ENCODE peak calls at places on chromosomes 13 and 19, in four cellular contexts. One of them, this sample, is unnamed.

GRCh38 chr19:54654447-54655321 is 8.1 kb upstream of the LILRB4 start:
- DNase-seq in NCI-H187: no peak
- DNase-seq in mesendoderm: no peak
- DNase-seq in iris pigment epithelial cell: no peak
- DNase-seq in this sample: no peak

GRCh38 chr19:13841339-13842293 is 35.3 kb upstream of the NANOS3 start:
- DNase-seq in NCI-H187: no peak
- DNase-seq in mesendoderm: no peak
- DNase-seq in iris pigment epithelial cell: no peak
- DNase-seq in this sample: peak

GRCh38 chr19:17255150-17255621 is 9.4 kb downstream of the USHBP1 start:
- DNase-seq in NCI-H187: no peak
- DNase-seq in mesendoderm: no peak
- DNase-seq in iris pigment epithelial cell: peak
- DNase-seq in this sample: no peak

GRCh38 chr19:4075373-4075772 is 8.7 kb upstream of the ZBTB7A start:
- DNase-seq in NCI-H187: no peak
- DNase-seq in mesendoderm: no peak
- DNase-seq in iris pigment epithelial cell: no peak
- DNase-seq in this sample: no peak

GRCh38 chr19:13099073-13099999 is 3.3 kb downstream of the LYL1 start:
- DNase-seq in NCI-H187: no peak
- DNase-seq in mesendoderm: peak
- DNase-seq in iris pigment epithelial cell: peak
- DNase-seq in this sample: peak

GRCh38 chr19:54436561-54437229 is 12.3 kb upstream of the LENG8 start:
- DNase-seq in NCI-H187: no peak
- DNase-seq in mesendoderm: no peak
- DNase-seq in iris pigment epithelial cell: no peak
- DNase-seq in this sample: no peak

GRCh38 chr19:325173-325936 is 19.2 kb downstream of the MIER2 start:
- DNase-seq in NCI-H187: no peak
- DNase-seq in mesendoderm: no peak
- DNase-seq in iris pigment epithelial cell: no peak
- DNase-seq in this sample: no peak

GRCh38 chr19:54388001-54388802 is 23.5 kb upstream of the LAIR1 start:
- DNase-seq in NCI-H187: no peak
- DNase-seq in mesendoderm: no peak
- DNase-seq in iris pigment epithelial cell: no peak
- DNase-seq in this sample: no peak

GRCh38 chr13:36370108-36370429 is 23.9 kb upstream of the SPART start:
- DNase-seq in NCI-H187: no peak
- DNase-seq in mesendoderm: no peak
- DNase-seq in iris pigment epithelial cell: no peak
- DNase-seq in this sample: peak

GRCh38 chr13:38667526-38668094 is 19.3 kb upstream of the FREM2 start:
- DNase-seq in NCI-H187: no peak
- DNase-seq in mesendoderm: no peak
- DNase-seq in iris pigment epithelial cell: peak
- DNase-seq in this sample: no peak

GRCh38 chr13:65378484-65378883 is 1851.7 kb downstream of the PCDH9 start:
- DNase-seq in NCI-H187: no peak
- DNase-seq in mesendoderm: no peak
- DNase-seq in iris pigment epithelial cell: no peak
- DNase-seq in this sample: no peak

GRCh38 chr19:33535176-33535575 is 13.6 kb upstream of the PEPD start:
- DNase-seq in NCI-H187: no peak
- DNase-seq in mesendoderm: no peak
- DNase-seq in iris pigment epithelial cell: peak
- DNase-seq in this sample: no peak

GRCh38 chr19:13835791-13836723 is 40.8 kb downstream of the ZSWIM4 start:
- DNase-seq in NCI-H187: no peak
- DNase-seq in mesendoderm: no peak
- DNase-seq in iris pigment epithelial cell: no peak
- DNase-seq in this sample: no peak

GRCh38 chr13:32068255-32068654 is 36.7 kb downstream of the FRY start:
- DNase-seq in NCI-H187: no peak
- DNase-seq in mesendoderm: no peak
- DNase-seq in iris pigment epithelial cell: no peak
- DNase-seq in this sample: no peak

GRCh38 chr19:50823389-50824042 is at the start of gene KLK1:
- DNase-seq in NCI-H187: no peak
- DNase-seq in mesendoderm: no peak
- DNase-seq in iris pigment epithelial cell: no peak
- DNase-seq in this sample: no peak

GRCh38 chr19:48963371-48964204 is 1.5 kb upstream of the FTL start:
- DNase-seq in NCI-H187: no peak
- DNase-seq in mesendoderm: peak
- DNase-seq in iris pigment epithelial cell: peak
- DNase-seq in this sample: peak

GRCh38 chr19:33628921-33629825 is 7.4 kb downstream of the CHST8 start:
- DNase-seq in NCI-H187: no peak
- DNase-seq in mesendoderm: no peak
- DNase-seq in iris pigment epithelial cell: no peak
- DNase-seq in this sample: no peak

GRCh38 chr13:112688560-112689497 is 1.0 kb upstream of the ATP11A start:
- DNase-seq in NCI-H187: peak
- DNase-seq in mesendoderm: peak
- DNase-seq in iris pigment epithelial cell: peak
- DNase-seq in this sample: no peak

GRCh38 chr19:6667114-6667627 is 2.8 kb downstream of the TNFSF14 start:
- DNase-seq in NCI-H187: no peak
- DNase-seq in mesendoderm: no peak
- DNase-seq in iris pigment epithelial cell: no peak
- DNase-seq in this sample: no peak

GRCh38 chr13:60572003-60572792 is 175.2 kb downstream of the TDRD3 start:
- DNase-seq in NCI-H187: no peak
- DNase-seq in mesendoderm: peak
- DNase-seq in iris pigment epithelial cell: peak
- DNase-seq in this sample: no peak

GRCh38 chr19:16628984-16629691 is 1.1 kb upstream of the MED26 start:
- DNase-seq in NCI-H187: no peak
- DNase-seq in mesendoderm: peak
- DNase-seq in iris pigment epithelial cell: peak
- DNase-seq in this sample: peak

GRCh38 chr13:111341886-111342285 is 21.4 kb downstream of the TEX29 start:
- DNase-seq in NCI-H187: no peak
- DNase-seq in mesendoderm: no peak
- DNase-seq in iris pigment epithelial cell: no peak
- DNase-seq in this sample: no peak

GRCh38 chr13:111343186-111343805 is 22.9 kb downstream of the TEX29 start:
- DNase-seq in NCI-H187: no peak
- DNase-seq in mesendoderm: no peak
- DNase-seq in iris pigment epithelial cell: no peak
- DNase-seq in this sample: no peak

GRCh38 chr13:93080587-93080986 is 146.0 kb upstream of the GPC6 start:
- DNase-seq in NCI-H187: peak
- DNase-seq in mesendoderm: no peak
- DNase-seq in iris pigment epithelial cell: peak
- DNase-seq in this sample: no peak

GRCh38 chr19:49106648-49107135 is 7.5 kb upstream of the LIN7B start:
- DNase-seq in NCI-H187: peak
- DNase-seq in mesendoderm: peak
- DNase-seq in iris pigment epithelial cell: peak
- DNase-seq in this sample: no peak

GRCh38 chr13:56351041-56351440 is 789.7 kb upstream of the PRR20A start:
- DNase-seq in NCI-H187: no peak
- DNase-seq in mesendoderm: peak
- DNase-seq in iris pigment epithelial cell: no peak
- DNase-seq in this sample: no peak

GRCh38 chr19:55585658-55586339 is 5.2 kb upstream of the ZNF579 start:
- DNase-seq in NCI-H187: peak
- DNase-seq in mesendoderm: peak
- DNase-seq in iris pigment epithelial cell: peak
- DNase-seq in this sample: peak

GRCh38 chr13:48727252-48728011 is 73.7 kb downstream of the CYSLTR2 start:
- DNase-seq in NCI-H187: no peak
- DNase-seq in mesendoderm: no peak
- DNase-seq in iris pigment epithelial cell: peak
- DNase-seq in this sample: peak

GRCh38 chr19:29524912-29525870 is 603 bp upstream of the VSTM2B start:
- DNase-seq in NCI-H187: peak
- DNase-seq in mesendoderm: peak
- DNase-seq in iris pigment epithelial cell: no peak
- DNase-seq in this sample: no peak

GRCh38 chr19:2627319-2627829 is 75.1 kb downstream of the GNG7 start:
- DNase-seq in NCI-H187: no peak
- DNase-seq in mesendoderm: peak
- DNase-seq in iris pigment epithelial cell: peak
- DNase-seq in this sample: peak

GRCh38 chr13:112638157-112638750 is 50.3 kb upstream of the TUBGCP3 start:
- DNase-seq in NCI-H187: peak
- DNase-seq in mesendoderm: no peak
- DNase-seq in iris pigment epithelial cell: no peak
- DNase-seq in this sample: no peak

GRCh38 chr13:101152184-101152583 is 264.1 kb downstream of the NALCN start:
- DNase-seq in NCI-H187: peak
- DNase-seq in mesendoderm: no peak
- DNase-seq in iris pigment epithelial cell: peak
- DNase-seq in this sample: no peak

GRCh38 chr13:94860981-94861407 is 148.6 kb upstream of the SOX21 start:
- DNase-seq in NCI-H187: no peak
- DNase-seq in mesendoderm: no peak
- DNase-seq in iris pigment epithelial cell: peak
- DNase-seq in this sample: no peak

GRCh38 chr13:28494861-28495585 is at the start of gene FLT1:
- DNase-seq in NCI-H187: no peak
- DNase-seq in mesendoderm: peak
- DNase-seq in iris pigment epithelial cell: peak
- DNase-seq in this sample: peak

GRCh38 chr19:3651684-3652083 is 25.1 kb upstream of the CACTIN start:
- DNase-seq in NCI-H187: no peak
- DNase-seq in mesendoderm: no peak
- DNase-seq in iris pigment epithelial cell: no peak
- DNase-seq in this sample: no peak

GRCh38 chr13:110305949-110306339 is 1.0 kb downstream of the COL4A1 start:
- DNase-seq in NCI-H187: no peak
- DNase-seq in mesendoderm: no peak
- DNase-seq in iris pigment epithelial cell: no peak
- DNase-seq in this sample: no peak

GRCh38 chr19:42985588-42985987 is 40.7 kb downstream of the PSG11 start:
- DNase-seq in NCI-H187: no peak
- DNase-seq in mesendoderm: no peak
- DNase-seq in iris pigment epithelial cell: no peak
- DNase-seq in this sample: no peak

GRCh38 chr19:6352381-6353165 is 8.8 kb upstream of the CLPP start:
- DNase-seq in NCI-H187: no peak
- DNase-seq in mesendoderm: no peak
- DNase-seq in iris pigment epithelial cell: no peak
- DNase-seq in this sample: no peak

GRCh38 chr19:11142528-11143171 is 12.9 kb downstream of the SPC24 start:
- DNase-seq in NCI-H187: no peak
- DNase-seq in mesendoderm: peak
- DNase-seq in iris pigment epithelial cell: peak
- DNase-seq in this sample: peak

GRCh38 chr13:42525035-42525504 is 48.9 kb upstream of the TNFSF11 start:
- DNase-seq in NCI-H187: no peak
- DNase-seq in mesendoderm: no peak
- DNase-seq in iris pigment epithelial cell: peak
- DNase-seq in this sample: no peak

This sample was measured in heart right ventricle.